ENCODE peak calls at places on chromosomes 1 and 21, in four cellular contexts. C is K562, N is GM12878, W is HepG2. P is an unnamed sample.

GRCh38 chr1:24948072-24948827 is 18.2 kb upstream of the RUNX3 start:
- DNase-seq in C (no peak), N (no peak), W (no peak), P (no peak)

GRCh38 chr1:46204406-46204742 is 1.2 kb downstream of the LURAP1 start:
- DNase-seq in C (no peak), N (no peak), W (no peak), P (no peak)

GRCh38 chr1:109508001-109508872 is 1.3 kb downstream of the AMIGO1 start:
- DNase-seq in C (no peak), N (no peak), W (no peak), P (no peak)

GRCh38 chr1:117836069-117836468 is 93.4 kb downstream of the GDAP2 start:
- DNase-seq in C (no peak), N (no peak), W (no peak), P (no peak)

GRCh38 chr1:110582378-110582777 is 23.8 kb downstream of the KCNA2 start:
- DNase-seq in C (no peak), N (no peak), W (no peak), P (no peak)

GRCh38 chr1:52727114-52727586 is 897 bp downstream of the ZYG11B start:
- DNase-seq in C (peak), N (no peak), W (no peak), P (no peak)

GRCh38 chr1:43934279-43934985 is 831 bp downstream of the ARTN start:
- DNase-seq in C (peak), N (no peak), W (peak), P (peak)

GRCh38 chr1:154191990-154192450 is at the start of gene TPM3:
- DNase-seq in C (no peak), N (no peak), W (no peak), P (no peak)

GRCh38 chr1:81254068-81254467 is 546.7 kb upstream of the ADGRL2 start:
- DNase-seq in C (no peak), N (no peak), W (no peak), P (no peak)

GRCh38 chr21:27703806-27704205 is 736.9 kb upstream of the ADAMTS5 start:
- DNase-seq in C (no peak), N (no peak), W (no peak), P (no peak)

GRCh38 chr1:78472851-78473496 is 17.8 kb upstream of the PTGFR start:
- DNase-seq in C (no peak), N (no peak), W (no peak), P (no peak)

GRCh38 chr1:192846950-192847349 is 38.1 kb downstream of the RGS2 start:
- DNase-seq in C (no peak), N (no peak), W (no peak), P (no peak)

GRCh38 chr1:205270764-205271163 is 43.0 kb downstream of the TMCC2 start:
- DNase-seq in C (peak), N (no peak), W (peak), P (no peak)

GRCh38 chr21:37459575-37459974 is 93.0 kb downstream of the DYRK1A start:
- DNase-seq in C (no peak), N (no peak), W (no peak), P (no peak)

DNA sequence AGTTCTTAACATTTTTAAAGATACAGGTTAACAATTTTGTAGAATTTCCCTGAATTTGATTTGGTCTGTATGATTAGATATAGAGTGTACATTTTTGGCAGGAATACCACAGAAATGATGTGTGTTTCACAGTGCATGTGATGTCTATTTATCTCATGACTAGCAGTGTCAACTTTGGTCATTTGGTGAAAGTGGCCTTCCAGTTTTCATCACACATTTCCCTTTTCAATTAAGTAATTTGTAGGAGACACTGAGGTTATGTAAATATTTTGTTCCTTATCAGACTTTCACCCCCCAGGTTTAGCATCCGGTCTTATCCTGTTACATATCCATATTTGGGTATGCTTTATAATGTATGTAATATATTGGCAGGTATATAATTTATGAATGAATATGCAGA is 41.8 kb downstream of the MAP3K7CL start:
- DNase-seq in C (no peak), N (no peak), W (no peak), P (no peak)
- TF ChIP-seq BRCA1 in C (no peak), N (no peak), W (no peak), P (no peak)

GRCh38 chr1:11028018-11028417 is 15.6 kb downstream of the TARDBP start:
- DNase-seq in C (no peak), N (no peak), W (no peak), P (no peak)
- H3K4me3 ChIP-seq in C (no peak), N (no peak), W (no peak), P (no peak)

DNA sequence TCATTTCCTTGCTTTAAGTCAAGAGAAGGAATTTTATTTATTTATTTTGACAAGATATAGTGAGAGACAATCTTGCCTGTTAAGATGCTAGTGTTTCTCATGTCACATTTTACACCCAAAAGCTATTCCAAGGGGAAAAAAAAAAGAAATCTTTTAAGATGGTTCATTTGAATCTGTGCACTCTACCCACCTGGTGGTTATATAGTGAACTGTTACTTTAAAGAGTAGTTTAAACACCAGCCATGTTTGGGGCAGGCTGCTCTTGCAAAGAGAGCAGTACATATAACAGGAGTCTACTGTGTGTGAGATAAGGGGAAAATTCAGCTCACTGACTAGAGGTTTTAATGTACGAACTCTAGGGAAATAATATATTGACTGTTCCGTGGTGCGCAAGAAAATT is 3.3 kb upstream of the ELAVL4 start:
- DNase-seq in C (peak), N (no peak), W (no peak), P (no peak)
- TF ChIP-seq BRCA1 in C (no peak), N (no peak), W (no peak), P (no peak)

DNA sequence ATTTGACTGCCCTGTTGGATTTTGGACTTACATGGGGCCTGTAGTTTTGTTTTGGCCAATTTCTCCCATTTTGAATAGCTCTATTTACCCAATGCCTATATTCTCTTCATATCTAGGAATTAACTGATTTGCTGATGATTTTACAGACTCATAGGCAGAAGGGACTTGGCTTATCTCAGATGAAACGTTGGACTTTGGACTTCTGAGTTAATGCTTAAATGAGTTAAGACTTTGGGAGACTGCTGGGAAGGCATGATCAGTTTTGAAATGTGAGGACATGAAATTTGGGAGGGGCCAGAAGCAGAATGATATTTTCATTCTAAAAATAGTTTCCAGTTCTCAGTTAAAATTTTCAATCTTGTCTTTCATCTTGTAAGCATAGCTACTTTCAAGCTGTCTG is 222.3 kb downstream of the COP1 start:
- DNase-seq in C (no peak), N (no peak), W (peak), P (no peak)
- H3K4me3 ChIP-seq in C (no peak), N (no peak), W (no peak), P (no peak)

P was measured in H1.